ENCODE peak calls at places on chromosomes 4 and X, in seven cellular contexts. Y is CD8-positive, alpha-beta memory T cell; D is activated CD4-positive, alpha-beta T cell treated with anti-CD3 and anti-CD28 coated beads for 24 hours; C is immature natural killer cell; P is left colon; F is stimulated activated CD4-positive, alpha-beta T cell treated with anti-CD3 and anti-CD28 coated beads, Interleukin-2, amount 100 ng/mL, for 48 hours; L is central memory CD4-positive, alpha-beta T cell. I is an unnamed sample.

GRCh38 chr4:156875697-156876096 is 95.9 kb downstream of the PDGFC start:
- DNase-seq in F (no peak), Y (no peak), P (no peak), C (no peak), L (no peak), D (no peak), I (no peak)

GRCh38 chr4:123162859-123163258 is 233.7 kb upstream of the SPRY1 start:
- DNase-seq in C (no peak), Y (no peak), P (no peak), D (no peak), L (no peak), F (no peak), I (no peak)

GRCh38 chr4:128177376-128177959 is 110.1 kb downstream of the PGRMC2 start:
- DNase-seq in P (no peak), L (no peak), C (no peak), Y (no peak), F (no peak), D (no peak), I (peak; percentile 8)

GRCh38 chrX:49177338-49177833 is 5.7 kb downstream of the PLP2 start:
- DNase-seq in L (no peak), D (no peak), F (no peak), P (no peak), C (no peak), Y (no peak), I (peak; percentile 66)

GRCh38 chr4:155515444-155515843 is 138.7 kb upstream of the MAP9 start:
- DNase-seq in D (no peak), P (no peak), F (no peak), L (no peak), C (no peak), Y (no peak), I (no peak)

GRCh38 chrX:56219702-56220101 is 12.5 kb upstream of the KLF8 start:
- DNase-seq in L (no peak), D (no peak), F (no peak), P (no peak), C (no peak), Y (no peak), I (no peak)

GRCh38 chrX:46327229-46328081 is 217.8 kb downstream of the ZNF674 start:
- DNase-seq in P (peak; percentile 45), L (no peak), D (no peak), Y (no peak), C (no peak), F (no peak), I (no peak)

GRCh38 chr4:177671845-177672244 is 229.6 kb upstream of the AGA start:
- DNase-seq in D (no peak), F (no peak), Y (no peak), L (no peak), P (no peak), C (no peak), I (no peak)

GRCh38 chrX:19183777-19184485 is 61.7 kb upstream of the ADGRG2 start:
- DNase-seq in Y (no peak), D (no peak), P (no peak), F (no peak), C (no peak), L (no peak), I (no peak)

GRCh38 chr4:147003956-147004580 is 58.4 kb upstream of the TTC29 start:
- DNase-seq in P (no peak), F (no peak), C (no peak), D (no peak), L (no peak), Y (no peak), I (no peak)

GRCh38 chrX:22135994-22136684 is 104.0 kb downstream of the PHEX start:
- DNase-seq in P (no peak), D (no peak), L (peak; percentile 37), C (peak; percentile 9), F (peak; percentile 7), Y (no peak), I (no peak)

GRCh38 chr4:107449611-107450369 is 270.2 kb downstream of the PAPSS1 start:
- DNase-seq in Y (no peak), P (no peak), D (no peak), L (no peak), F (no peak), C (no peak), I (no peak)

GRCh38 chr4:111984169-111984873 is 160.9 kb upstream of the FAM241A start:
- DNase-seq in L (no peak), Y (no peak), C (no peak), D (no peak), F (no peak), P (no peak), I (no peak)

GRCh38 chr4:187632260-187633010 is 363.1 kb upstream of the ZFP42 start:
- DNase-seq in P (no peak), F (no peak), Y (no peak), L (no peak), C (no peak), D (no peak), I (no peak)

GRCh38 chr4:174398728-174399127 is 115.0 kb downstream of the CEP44 start:
- DNase-seq in D (no peak), C (no peak), L (no peak), P (no peak), Y (no peak), F (no peak), I (no peak)

GRCh38 chr4:25021206-25021605 is 9.5 kb downstream of the LGI2 start:
- DNase-seq in F (no peak), L (no peak), C (no peak), Y (no peak), P (no peak), D (no peak), I (no peak)

GRCh38 chr4:85019411-85019810 is 52.9 kb upstream of the WDFY3 start:
- DNase-seq in F (no peak), D (no peak), P (no peak), L (no peak), Y (no peak), C (no peak), I (no peak)

GRCh38 chr4:185870437-185870836 is 58.4 kb upstream of the SORBS2 start:
- DNase-seq in F (no peak), L (no peak), P (no peak), C (no peak), D (no peak), Y (no peak), I (no peak)

GRCh38 chr4:53852343-53852742 is 212.1 kb downstream of the CHIC2 start:
- DNase-seq in C (no peak), P (no peak), Y (no peak), L (no peak), D (no peak), F (no peak), I (no peak)

GRCh38 chr4:156442961-156443360 is 489.3 kb upstream of the CTSO start:
- DNase-seq in P (no peak), C (no peak), D (no peak), F (no peak), Y (no peak), L (no peak), I (no peak)

GRCh38 chr4:53598483-53598882 is 7.2 kb upstream of the LNX1 start:
- DNase-seq in P (no peak), D (no peak), F (no peak), Y (no peak), C (no peak), L (no peak), I (no peak)

GRCh38 chr4:61540944-61541343 is 340.8 kb downstream of the ADGRL3 start:
- DNase-seq in F (no peak), L (no peak), D (no peak), C (no peak), Y (no peak), P (peak; percentile 80), I (peak; percentile 5)

GRCh38 chrX:111339212-111339611 is 68.9 kb upstream of the CAPN6 start:
- DNase-seq in L (no peak), Y (no peak), P (no peak), F (no peak), C (no peak), D (no peak), I (no peak)

GRCh38 chrX:72498782-72499181 is 73.9 kb downstream of the HDAC8 start:
- DNase-seq in F (no peak), P (no peak), D (no peak), L (no peak), Y (no peak), C (no peak), I (no peak)

GRCh38 chr4:3313556-3314228 is 20.9 kb downstream of the RGS12 start:
- DNase-seq in F (no peak), C (no peak), Y (no peak), L (no peak), P (no peak), D (no peak), I (no peak)

GRCh38 chr4:85861064-85861767 is 386.3 kb downstream of the ARHGAP24 start:
- DNase-seq in F (no peak), Y (no peak), P (no peak), C (no peak), D (no peak), L (no peak), I (no peak)

GRCh38 chrX:130896816-130897508 is 6.0 kb downstream of the ENOX2 start:
- DNase-seq in C (no peak), Y (no peak), L (no peak), P (no peak), D (no peak), F (no peak), I (no peak)

GRCh38 chrX:24466025-24466424 is 939 bp downstream of the PDK3 start:
- DNase-seq in L (no peak), P (no peak), D (no peak), F (no peak), Y (no peak), C (no peak), I (no peak)